ENCODE peak calls at places on chromosomes 12 and 14, in nine cellular contexts. H is choroid plexus epithelial cell, M is mammary epithelial cell, N is hepatocyte, Z is lower lobe of right lung, V is NT2/D1, W is fibroblast of villous mesenchyme, J is K562, D is suprapubic skin. Q is an unnamed sample.
A peak's percentile ranks its signal among the peaks of the same experiment; 100 is the strongest.

GRCh38 chr12:56657416-56658379 is 11.9 kb upstream of the ATP5F1B start:
- DNase-seq in Z (no peak), H (no peak), J (no peak), M (peak; percentile 51), V (no peak), D (peak; percentile 41), W (no peak), N (no peak), Q (no peak)

GRCh38 chr14:74881425-74882102 is at the start of gene DLST:
- DNase-seq in W (peak; percentile 88), J (peak; percentile 92), N (peak; percentile 94), H (peak; percentile 92), D (peak; percentile 95), V (peak; percentile 64), Z (peak; percentile 91), M (peak; percentile 80), Q (peak; percentile 85)

GRCh38 chr12:121334513-121335343 is 17.5 kb downstream of the ANAPC5 start:
- DNase-seq in V (peak; percentile 44), N (peak; percentile 86), H (peak; percentile 87), M (peak; percentile 56), J (peak; percentile 61), W (peak; percentile 77), Z (no peak), D (no peak), Q (peak; percentile 84)

GRCh38 chr14:22812744-22813143 is 2.5 kb downstream of the SLC7A7 start:
- DNase-seq in M (no peak), W (no peak), V (no peak), D (no peak), Z (no peak), H (no peak), N (no peak), J (no peak), Q (no peak)

GRCh38 chr12:18363321-18363720 is 102.0 kb downstream of the PIK3C2G start:
- DNase-seq in M (no peak), Z (no peak), D (no peak), H (no peak), J (no peak), V (peak; percentile 42), W (no peak), N (no peak), Q (no peak)

GRCh38 chr14:103109789-103110415 is 13.4 kb upstream of the TNFAIP2 start:
- DNase-seq in V (no peak), D (no peak), M (no peak), Z (no peak), J (peak; percentile 28), H (peak; percentile 71), W (peak; percentile 79), N (no peak), Q (peak; percentile 73)

GRCh38 chr14:88289214-88289613 is 33.9 kb downstream of the KCNK10 start:
- DNase-seq in H (peak; percentile 0), W (no peak), J (no peak), V (no peak), N (no peak), M (peak; percentile 65), D (no peak), Z (no peak), Q (peak; percentile 63)

GRCh38 chr12:16603916-16604575 is 1.9 kb downstream of the LMO3 start:
- DNase-seq in W (no peak), V (no peak), J (no peak), M (no peak), D (no peak), N (no peak), Z (no peak), H (no peak), Q (peak; percentile 47)

GRCh38 chr12:108609535-108610335 is 11.9 kb upstream of the TMEM119 start:
- DNase-seq in M (no peak), N (peak; percentile 80), V (no peak), H (peak; percentile 88), J (peak; percentile 45), W (peak; percentile 97), D (peak; percentile 93), Z (peak; percentile 58), Q (peak; percentile 94)

DNA sequence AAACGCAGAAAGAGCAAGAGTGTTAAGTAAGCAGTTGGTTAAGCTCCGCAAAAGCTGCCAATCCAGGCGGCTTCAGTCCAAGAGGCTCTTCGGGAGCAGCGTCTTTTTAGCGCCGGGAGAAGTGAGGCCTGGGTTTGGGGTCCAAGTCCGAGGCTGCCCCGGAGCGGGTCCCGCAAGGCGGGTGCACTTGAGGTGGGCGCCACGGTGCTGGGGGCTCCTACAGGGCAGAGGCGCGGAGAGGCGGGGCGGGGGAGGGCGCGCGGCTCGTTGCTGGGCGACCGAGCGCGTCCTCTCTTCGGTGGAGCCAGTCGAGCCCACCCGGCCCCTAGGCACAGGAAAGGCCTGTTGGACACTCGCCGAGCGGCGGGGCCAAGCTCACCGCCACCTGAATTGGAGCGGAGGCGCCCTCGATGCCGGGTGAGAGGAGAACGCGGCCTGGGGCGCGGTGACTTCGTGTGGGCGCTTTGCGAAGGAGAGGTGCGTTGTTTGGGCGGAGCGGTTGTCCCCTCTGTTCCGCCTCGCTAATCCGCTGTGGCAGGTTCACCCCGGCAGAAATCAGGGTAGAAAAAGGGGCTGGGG is 15.6 kb downstream of the TTC6 start:
- DNase-seq in M (no peak), J (no peak), N (no peak), Z (no peak), W (no peak), D (no peak), H (no peak), V (no peak), Q (no peak)
- H3K4me3 ChIP-seq in M (peak overlapping the region; percentile 17), J (no peak overlapping the region), N (no peak overlapping the region), Z (no peak overlapping the region), W (no peak overlapping the region), D (no peak overlapping the region), H (peak overlapping the region; percentile 48), V (no peak overlapping the region), Q (no peak overlapping the region)

DNA sequence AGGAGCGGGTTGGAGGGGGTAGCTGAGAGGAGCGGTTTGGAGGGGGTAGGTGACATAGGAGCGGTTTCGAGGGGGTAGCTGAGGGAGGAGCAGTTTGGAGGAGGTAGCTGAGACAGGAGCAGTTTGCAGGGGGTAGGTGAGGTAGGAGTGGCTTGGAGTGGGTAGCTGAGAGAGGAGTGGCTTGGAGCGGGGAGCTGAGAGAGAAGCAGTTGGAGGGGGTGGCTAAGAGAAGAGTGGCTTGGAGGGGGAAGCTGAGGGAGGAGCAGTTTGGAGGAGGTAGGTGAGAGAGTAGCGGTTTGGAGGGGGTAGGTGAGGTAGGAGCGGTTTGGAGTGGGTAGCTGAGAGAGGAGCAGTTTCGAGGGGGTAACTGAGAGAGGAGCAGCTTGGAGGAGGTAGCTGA is 152.1 kb downstream of the GLT1D1 start:
- DNase-seq in Z (no peak), N (no peak), M (no peak), D (no peak), H (no peak), V (no peak), J (no peak), W (no peak), Q (no peak)
- H3K4me3 ChIP-seq in Z (no peak overlapping the region), N (no peak overlapping the region), M (no peak overlapping the region), D (no peak overlapping the region), H (no peak overlapping the region), V (no peak overlapping the region), J (no peak overlapping the region), W (no peak overlapping the region), Q (no peak overlapping the region)

GRCh38 chr14:95892142-95892541 is 15.5 kb downstream of the TUNAR start:
- DNase-seq in M (no peak), H (no peak), Z (no peak), W (no peak), D (no peak), J (no peak), N (no peak), V (no peak), Q (no peak)

GRCh38 chr14:95891742-95892141 is 15.1 kb downstream of the TUNAR start:
- DNase-seq in D (no peak), V (no peak), Z (no peak), N (no peak), J (no peak), W (peak; percentile 17), H (no peak), M (peak; percentile 40), Q (peak; percentile 52)

GRCh38 chr14:95886366-95886765 is 9.7 kb downstream of the TUNAR start:
- DNase-seq in H (no peak), Z (no peak), W (no peak), N (no peak), M (no peak), V (no peak), D (no peak), J (no peak), Q (no peak)

GRCh38 chr14:95887351-95887750 is 10.7 kb downstream of the TUNAR start:
- DNase-seq in J (no peak), Z (no peak), D (no peak), V (no peak), M (no peak), N (no peak), H (no peak), W (no peak), Q (no peak)

DNA sequence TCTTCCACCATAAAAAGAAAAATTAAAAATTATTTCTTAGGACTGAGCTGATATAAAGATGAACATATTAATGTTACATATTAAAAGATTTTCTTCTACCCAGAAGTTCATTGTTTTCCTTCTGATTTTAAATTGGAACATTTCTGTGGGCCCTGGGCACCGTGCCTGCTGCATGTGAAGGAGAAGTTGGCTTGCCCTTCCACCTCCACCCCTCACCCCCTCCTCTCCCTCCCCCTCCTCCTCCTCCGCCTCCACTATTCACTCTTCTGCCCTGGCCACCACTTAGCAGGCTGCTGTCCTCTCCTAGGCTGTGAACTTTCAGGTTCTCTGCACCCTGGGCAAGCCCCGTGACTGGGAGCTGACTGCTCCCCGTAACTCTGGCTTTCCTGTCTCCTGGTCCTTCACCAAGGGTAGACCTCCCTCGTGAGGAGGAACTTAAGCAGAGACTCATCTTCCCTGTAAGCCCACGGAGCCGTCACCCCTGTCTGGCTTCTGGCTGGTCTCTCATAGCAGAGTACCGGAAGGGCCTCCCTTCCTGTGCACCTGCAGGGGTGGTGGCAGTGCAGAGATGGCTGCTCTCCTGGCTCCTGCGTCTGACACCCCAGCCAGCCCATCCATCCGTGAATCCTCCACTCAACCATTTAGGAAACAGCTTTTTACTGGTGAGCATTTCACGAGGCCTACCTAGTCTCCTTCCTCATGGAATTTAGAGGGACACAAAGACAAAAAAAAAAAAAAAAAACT is 12.8 kb downstream of the TUNAR start:
- DNase-seq in W (no peak), N (no peak), V (no peak), M (no peak), H (no peak), J (no peak), D (no peak), Z (no peak), Q (no peak)
- H3K4me3 ChIP-seq in W (no peak overlapping the region), N (no peak overlapping the region), V (no peak overlapping the region), M (no peak overlapping the region), H (no peak overlapping the region), J (no peak overlapping the region), D (no peak overlapping the region), Z (no peak overlapping the region), Q (no peak overlapping the region)

DNA sequence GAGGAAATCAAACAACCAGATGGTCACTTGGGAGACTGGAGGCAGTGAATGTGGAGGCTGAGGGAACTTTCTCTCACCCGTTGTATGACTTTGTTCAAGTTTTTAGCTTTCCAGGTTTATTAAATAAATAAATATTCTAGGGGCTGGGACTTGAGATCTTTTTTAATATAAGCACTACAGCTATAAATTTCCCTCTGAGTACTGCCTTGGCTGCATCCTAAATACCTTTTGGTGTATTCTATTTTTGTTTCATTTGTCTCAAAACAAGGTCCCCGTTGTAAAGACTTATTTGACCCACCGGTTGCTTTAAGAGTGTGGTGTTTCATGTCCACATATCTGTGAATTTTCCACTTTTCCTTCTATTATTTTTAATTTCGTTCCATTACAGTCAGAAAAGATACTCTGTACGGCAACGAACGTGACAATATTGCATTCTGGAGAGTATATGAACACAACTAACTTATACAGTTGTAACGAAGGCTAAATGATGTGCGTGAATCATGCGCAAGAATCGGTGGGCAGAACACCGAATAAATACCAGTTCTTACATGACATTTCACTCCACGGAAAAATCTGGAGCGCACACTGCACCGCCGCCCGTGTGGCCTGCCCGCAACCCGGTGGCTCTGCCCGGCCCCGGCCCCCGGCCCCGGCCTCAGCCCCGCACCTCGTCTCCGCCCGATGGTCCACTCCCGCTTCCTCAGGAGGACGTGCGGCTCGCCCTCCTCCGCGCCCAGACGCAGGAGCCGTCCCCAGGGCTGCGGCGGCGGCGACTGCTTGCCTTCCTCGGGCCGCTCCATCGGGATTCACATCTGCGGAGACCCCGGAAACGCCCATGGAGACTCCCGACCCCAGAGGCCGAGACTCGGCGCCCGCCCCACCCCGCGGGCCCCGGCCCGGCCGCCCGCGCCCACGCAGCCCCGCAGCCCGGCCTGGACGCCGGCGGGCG is 602 bp downstream of the CHFR start:
- DNase-seq in W (peak; percentile 36), D (no peak), V (no peak), M (peak; percentile 6), Z (peak; percentile 60), H (peak; percentile 14), N (peak; percentile 51), J (no peak), Q (peak; percentile 13)
- H3K4me3 ChIP-seq in W (peak overlapping the region; percentile 77), D (peak overlapping the region; percentile 79), V (peak overlapping the region; percentile 70), M (peak overlapping the region; percentile 72), Z (peak overlapping the region; percentile 86), H (peak overlapping the region; percentile 72), N (peak overlapping the region; percentile 93), J (peak overlapping the region; percentile 92), Q (peak overlapping the region; percentile 77)